ENCODE peak calls at places on chromosome 20, in four cellular contexts. One of them, this sample, is unnamed.

GRCh38 chr20:48659888-48660287 is 167.9 kb downstream of the PREX1 start:
- DNase-seq in epithelial cell of esophagus: no peak
- DNase-seq in keratinocyte: no peak
- DNase-seq in thoracic aorta: no peak
- DNase-seq in this sample: peak; percentile 90

GRCh38 chr20:41716436-41716835 is 98.3 kb upstream of the CHD6 start:
- DNase-seq in epithelial cell of esophagus: peak; percentile 18
- DNase-seq in keratinocyte: no peak
- DNase-seq in thoracic aorta: no peak
- DNase-seq in this sample: no peak

GRCh38 chr20:16236589-16237241 is 336.5 kb downstream of the KIF16B start:
- DNase-seq in epithelial cell of esophagus: no peak
- DNase-seq in keratinocyte: no peak
- DNase-seq in thoracic aorta: no peak
- DNase-seq in this sample: no peak

GRCh38 chr20:47210470-47210869 is 146.0 kb downstream of the ZMYND8 start:
- DNase-seq in epithelial cell of esophagus: no peak
- DNase-seq in keratinocyte: no peak
- DNase-seq in thoracic aorta: no peak
- DNase-seq in this sample: no peak

GRCh38 chr20:41260734-41261220 is 56.8 kb downstream of the ZHX3 start:
- DNase-seq in epithelial cell of esophagus: no peak
- DNase-seq in keratinocyte: no peak
- DNase-seq in thoracic aorta: no peak
- DNase-seq in this sample: no peak

GRCh38 chr20:19493794-19494495 is 264.1 kb upstream of the RIN2 start:
- DNase-seq in epithelial cell of esophagus: no peak
- DNase-seq in keratinocyte: no peak
- DNase-seq in thoracic aorta: no peak
- DNase-seq in this sample: peak; percentile 68

GRCh38 chr20:38190936-38191371 is 25.9 kb upstream of the TGM2 start:
- DNase-seq in epithelial cell of esophagus: no peak
- DNase-seq in keratinocyte: no peak
- DNase-seq in thoracic aorta: no peak
- DNase-seq in this sample: peak; percentile 82

GRCh38 chr20:48398506-48399449 is 429.0 kb downstream of the PREX1 start:
- DNase-seq in epithelial cell of esophagus: no peak
- DNase-seq in keratinocyte: no peak
- DNase-seq in thoracic aorta: no peak
- DNase-seq in this sample: no peak

GRCh38 chr20:19774086-19774933 is 16.3 kb downstream of the RIN2 start:
- DNase-seq in epithelial cell of esophagus: no peak
- DNase-seq in keratinocyte: no peak
- DNase-seq in thoracic aorta: no peak
- DNase-seq in this sample: no peak

GRCh38 chr20:58709703-58710039 is 17.1 kb downstream of the NPEPL1 start:
- DNase-seq in epithelial cell of esophagus: no peak
- DNase-seq in keratinocyte: no peak
- DNase-seq in thoracic aorta: no peak
- DNase-seq in this sample: no peak

GRCh38 chr20:63941282-63942060 is 14.7 kb downstream of the UCKL1 start:
- DNase-seq in epithelial cell of esophagus: peak; percentile 78
- DNase-seq in keratinocyte: peak; percentile 87
- DNase-seq in thoracic aorta: no peak
- DNase-seq in this sample: peak; percentile 64

GRCh38 chr20:60624066-60624465 is 628.0 kb upstream of the CDH4 start:
- DNase-seq in epithelial cell of esophagus: no peak
- DNase-seq in keratinocyte: no peak
- DNase-seq in thoracic aorta: no peak
- DNase-seq in this sample: no peak

GRCh38 chr20:51869002-51869401 is 66.7 kb upstream of the SALL4 start:
- DNase-seq in epithelial cell of esophagus: no peak
- DNase-seq in keratinocyte: no peak
- DNase-seq in thoracic aorta: no peak
- DNase-seq in this sample: no peak

GRCh38 chr20:57388953-57389694 is 2.1 kb upstream of the RBM38 start:
- DNase-seq in epithelial cell of esophagus: peak; percentile 80
- DNase-seq in keratinocyte: peak; percentile 17
- DNase-seq in thoracic aorta: no peak
- DNase-seq in this sample: peak; percentile 49

GRCh38 chr20:18805881-18806280 is 7.7 kb upstream of the SCP2D1 start:
- DNase-seq in epithelial cell of esophagus: peak; percentile 63
- DNase-seq in keratinocyte: no peak
- DNase-seq in thoracic aorta: no peak
- DNase-seq in this sample: no peak

GRCh38 chr20:19277381-19277780 is 64.9 kb downstream of the SLC24A3 start:
- DNase-seq in epithelial cell of esophagus: no peak
- DNase-seq in keratinocyte: no peak
- DNase-seq in thoracic aorta: no peak
- DNase-seq in this sample: no peak

GRCh38 chr20:754904-755303 is 13.4 kb downstream of the SLC52A3 start:
- DNase-seq in epithelial cell of esophagus: no peak
- DNase-seq in keratinocyte: no peak
- DNase-seq in thoracic aorta: no peak
- DNase-seq in this sample: no peak

GRCh38 chr20:44134897-44135810 is 51.8 kb downstream of the JPH2 start:
- DNase-seq in epithelial cell of esophagus: peak; percentile 69
- DNase-seq in keratinocyte: no peak
- DNase-seq in thoracic aorta: no peak
- DNase-seq in this sample: no peak

GRCh38 chr20:37745553-37745952 is 51.7 kb downstream of the CTNNBL1 start:
- DNase-seq in epithelial cell of esophagus: peak; percentile 35
- DNase-seq in keratinocyte: no peak
- DNase-seq in thoracic aorta: no peak
- DNase-seq in this sample: no peak

GRCh38 chr20:13457487-13457886 is 181.2 kb downstream of the TASP1 start:
- DNase-seq in epithelial cell of esophagus: no peak
- DNase-seq in keratinocyte: no peak
- DNase-seq in thoracic aorta: no peak
- DNase-seq in this sample: no peak

GRCh38 chr20:57464642-57465211 is 60.2 kb downstream of the CTCFL start:
- DNase-seq in epithelial cell of esophagus: peak; percentile 46
- DNase-seq in keratinocyte: no peak
- DNase-seq in thoracic aorta: no peak
- DNase-seq in this sample: no peak

GRCh38 chr20:21397341-21398108 is at the start of gene NKX2-4:
- DNase-seq in epithelial cell of esophagus: no peak
- DNase-seq in keratinocyte: no peak
- DNase-seq in thoracic aorta: no peak
- DNase-seq in this sample: no peak

GRCh38 chr20:53226788-53227187 is 254.6 kb downstream of the TSHZ2 start:
- DNase-seq in epithelial cell of esophagus: no peak
- DNase-seq in keratinocyte: no peak
- DNase-seq in thoracic aorta: no peak
- DNase-seq in this sample: no peak

GRCh38 chr20:50248104-50248631 is 57.5 kb downstream of the CEBPB start:
- DNase-seq in epithelial cell of esophagus: peak; percentile 36
- DNase-seq in keratinocyte: no peak
- DNase-seq in thoracic aorta: no peak
- DNase-seq in this sample: no peak

GRCh38 chr20:38114353-38114791 is 50.7 kb downstream of the TGM2 start:
- DNase-seq in epithelial cell of esophagus: peak; percentile 51
- DNase-seq in keratinocyte: no peak
- DNase-seq in thoracic aorta: no peak
- DNase-seq in this sample: no peak

GRCh38 chr20:32577023-32577422 is 8.1 kb downstream of the NOL4L start:
- DNase-seq in epithelial cell of esophagus: no peak
- DNase-seq in keratinocyte: no peak
- DNase-seq in thoracic aorta: no peak
- DNase-seq in this sample: no peak

GRCh38 chr20:39019805-39020325 is 57.7 kb downstream of the DHX35 start:
- DNase-seq in epithelial cell of esophagus: no peak
- DNase-seq in keratinocyte: no peak
- DNase-seq in thoracic aorta: no peak
- DNase-seq in this sample: no peak

GRCh38 chr20:51019598-51020592 is 3.0 kb downstream of the KCNG1 start:
- DNase-seq in epithelial cell of esophagus: peak; percentile 66
- DNase-seq in keratinocyte: no peak
- DNase-seq in thoracic aorta: no peak
- DNase-seq in this sample: no peak

GRCh38 chr20:50194831-50195523 is 4.3 kb downstream of the CEBPB start:
- DNase-seq in epithelial cell of esophagus: peak; percentile 31
- DNase-seq in keratinocyte: no peak
- DNase-seq in thoracic aorta: no peak
- DNase-seq in this sample: no peak

GRCh38 chr20:36777576-36777975 is 4.0 kb upstream of the DSN1 start:
- DNase-seq in epithelial cell of esophagus: no peak
- DNase-seq in keratinocyte: no peak
- DNase-seq in thoracic aorta: no peak
- DNase-seq in this sample: no peak

GRCh38 chr20:59459586-59459985 is 144.8 kb upstream of the PHACTR3 start:
- DNase-seq in epithelial cell of esophagus: no peak
- DNase-seq in keratinocyte: no peak
- DNase-seq in thoracic aorta: no peak
- DNase-seq in this sample: no peak

GRCh38 chr20:9852566-9852965 is 13.7 kb upstream of the PAK5 start:
- DNase-seq in epithelial cell of esophagus: no peak
- DNase-seq in keratinocyte: no peak
- DNase-seq in thoracic aorta: no peak
- DNase-seq in this sample: no peak

GRCh38 chr20:19784511-19785172 is 26.6 kb downstream of the RIN2 start:
- DNase-seq in epithelial cell of esophagus: peak; percentile 91
- DNase-seq in keratinocyte: peak; percentile 80
- DNase-seq in thoracic aorta: no peak
- DNase-seq in this sample: peak; percentile 69

GRCh38 chr20:31517373-31517772 is 3.1 kb downstream of the HM13 start:
- DNase-seq in epithelial cell of esophagus: peak; percentile 68
- DNase-seq in keratinocyte: no peak
- DNase-seq in thoracic aorta: no peak
- DNase-seq in this sample: no peak

GRCh38 chr20:37071481-37071911 is 24.3 kb downstream of the RBL1 start:
- DNase-seq in epithelial cell of esophagus: peak; percentile 91
- DNase-seq in keratinocyte: peak; percentile 57
- DNase-seq in thoracic aorta: no peak
- DNase-seq in this sample: no peak

GRCh38 chr20:63744574-63745423 is 5.2 kb downstream of the SLC2A4RG start:
- DNase-seq in epithelial cell of esophagus: no peak
- DNase-seq in keratinocyte: no peak
- DNase-seq in thoracic aorta: no peak
- DNase-seq in this sample: no peak

GRCh38 chr20:38523697-38524096 is 51.1 kb downstream of the RALGAPB start:
- DNase-seq in epithelial cell of esophagus: peak; percentile 83
- DNase-seq in keratinocyte: no peak
- DNase-seq in thoracic aorta: no peak
- DNase-seq in this sample: no peak

GRCh38 chr20:1263853-1264252 is 2.2 kb upstream of the SNPH start:
- DNase-seq in epithelial cell of esophagus: peak; percentile 32
- DNase-seq in keratinocyte: no peak
- DNase-seq in thoracic aorta: no peak
- DNase-seq in this sample: no peak

GRCh38 chr20:63580796-63581461 is 6.9 kb upstream of the HELZ2 start:
- DNase-seq in epithelial cell of esophagus: peak; percentile 85
- DNase-seq in keratinocyte: peak; percentile 45
- DNase-seq in thoracic aorta: no peak
- DNase-seq in this sample: no peak

DNA sequence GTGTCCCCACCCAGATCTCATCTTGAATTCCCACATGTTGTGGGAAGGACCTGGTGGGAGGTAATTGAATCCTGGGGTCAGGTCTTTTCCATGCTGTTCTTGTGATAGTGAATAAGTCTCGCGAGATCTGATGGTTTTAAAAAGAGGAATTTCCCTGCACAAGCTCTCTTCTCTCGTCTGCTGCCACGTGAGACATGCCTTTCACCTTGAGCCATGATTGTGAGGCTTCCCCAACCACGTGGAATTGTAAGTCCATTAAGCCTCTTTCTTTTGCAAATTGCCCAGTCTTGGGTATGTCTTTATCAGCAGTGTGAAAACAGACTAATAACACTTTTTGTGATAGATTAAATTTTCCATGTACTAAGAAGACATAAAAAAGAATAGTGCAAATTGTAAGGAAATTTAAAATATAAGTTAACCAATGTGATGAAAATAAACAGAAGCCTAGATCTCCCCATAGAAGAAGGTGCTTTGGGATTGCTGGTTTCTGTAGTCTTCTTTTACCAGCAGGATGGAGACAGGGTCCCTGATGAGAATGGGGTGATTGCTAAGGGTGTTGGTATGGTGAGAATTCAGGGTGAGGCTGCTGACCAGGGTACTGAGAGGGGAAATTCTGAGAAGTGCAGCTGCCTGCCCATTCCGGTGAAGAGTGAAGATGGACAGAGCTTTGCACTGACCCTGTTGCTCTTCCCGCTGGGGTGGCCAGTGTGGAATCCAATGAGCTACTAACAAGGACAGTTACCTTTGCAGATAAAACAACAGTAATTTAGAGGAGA is 50.7 kb downstream of the BMP2 start:
- DNase-seq in epithelial cell of esophagus: peak; percentile 6
- DNase-seq in keratinocyte: no peak
- DNase-seq in thoracic aorta: no peak
- DNase-seq in this sample: no peak
- TF ChIP-seq CTCF in epithelial cell of esophagus: no peak
- TF ChIP-seq CTCF in keratinocyte: no peak
- TF ChIP-seq CTCF in thoracic aorta: no peak
- TF ChIP-seq CTCF in this sample: no peak

GRCh38 chr20:8364734-8365078 is 232.6 kb downstream of the PLCB1 start:
- DNase-seq in epithelial cell of esophagus: no peak
- DNase-seq in keratinocyte: no peak
- DNase-seq in thoracic aorta: no peak
- DNase-seq in this sample: no peak

GRCh38 chr20:8367679-8368078 is 235.6 kb downstream of the PLCB1 start:
- DNase-seq in epithelial cell of esophagus: no peak
- DNase-seq in keratinocyte: no peak
- DNase-seq in thoracic aorta: no peak
- DNase-seq in this sample: no peak

GRCh38 chr20:8366303-8366923 is 234.3 kb downstream of the PLCB1 start:
- DNase-seq in epithelial cell of esophagus: no peak
- DNase-seq in keratinocyte: no peak
- DNase-seq in thoracic aorta: no peak
- DNase-seq in this sample: no peak

GRCh38 chr20:8363970-8364733 is 232.1 kb downstream of the PLCB1 start:
- DNase-seq in epithelial cell of esophagus: no peak
- DNase-seq in keratinocyte: no peak
- DNase-seq in thoracic aorta: no peak
- DNase-seq in this sample: no peak

GRCh38 chr20:8365634-8366033 is 233.6 kb downstream of the PLCB1 start:
- DNase-seq in epithelial cell of esophagus: no peak
- DNase-seq in keratinocyte: no peak
- DNase-seq in thoracic aorta: no peak
- DNase-seq in this sample: no peak
- TF ChIP-seq CTCF in epithelial cell of esophagus: no peak
- TF ChIP-seq CTCF in keratinocyte: no peak
- TF ChIP-seq CTCF in thoracic aorta: no peak
- TF ChIP-seq CTCF in this sample: no peak

GRCh38 chr20:34709836-34710567 is 5.9 kb downstream of the TP53INP2 start:
- DNase-seq in epithelial cell of esophagus: peak; percentile 67
- DNase-seq in keratinocyte: no peak
- DNase-seq in thoracic aorta: no peak
- DNase-seq in this sample: peak; percentile 80
- TF ChIP-seq CTCF in epithelial cell of esophagus: peak; percentile 24
- TF ChIP-seq CTCF in keratinocyte: no peak
- TF ChIP-seq CTCF in thoracic aorta: no peak
- TF ChIP-seq CTCF in this sample: peak; percentile 4

GRCh38 chr20:25336561-25337422 is 53.8 kb downstream of the ABHD12 start:
- DNase-seq in epithelial cell of esophagus: peak; percentile 81
- DNase-seq in keratinocyte: peak; percentile 21
- DNase-seq in thoracic aorta: no peak
- DNase-seq in this sample: no peak
- TF ChIP-seq CTCF in epithelial cell of esophagus: peak; percentile 76
- TF ChIP-seq CTCF in keratinocyte: peak; percentile 75
- TF ChIP-seq CTCF in thoracic aorta: no peak
- TF ChIP-seq CTCF in this sample: no peak

GRCh38 chr20:17712708-17713107 is 12.9 kb downstream of the BANF2 start:
- DNase-seq in epithelial cell of esophagus: no peak
- DNase-seq in keratinocyte: no peak
- DNase-seq in thoracic aorta: no peak
- DNase-seq in this sample: no peak
- TF ChIP-seq CTCF in epithelial cell of esophagus: no peak
- TF ChIP-seq CTCF in keratinocyte: no peak
- TF ChIP-seq CTCF in thoracic aorta: no peak
- TF ChIP-seq CTCF in this sample: no peak